ENCODE peak calls at places on chromosomes 13 and 19, in four cellular contexts. I is left ventricle myocardium inferior, R is mesenchymal stem cell, X is heart left ventricle. A is an unnamed sample.

GRCh38 chr13:66977156-66977555 is 253.0 kb downstream of the PCDH9 start:
- DNase-seq in I (no peak), X (no peak), R (no peak), A (no peak)

GRCh38 chr13:109494955-109495354 is 291.4 kb downstream of the IRS2 start:
- DNase-seq in I (no peak), R (peak; percentile 58), X (no peak), A (peak; percentile 81)

GRCh38 chr19:11293468-11294389 is 2.2 kb upstream of the TSPAN16 start:
- DNase-seq in X (peak; percentile 94), I (peak; percentile 97), R (peak; percentile 91), A (peak; percentile 99)

GRCh38 chr13:60627071-60627686 is 230.2 kb downstream of the TDRD3 start:
- DNase-seq in X (no peak), I (no peak), R (peak; percentile 12), A (peak; percentile 58)

GRCh38 chr13:59747529-59747928 is 416.2 kb downstream of the DIAPH3 start:
- DNase-seq in I (no peak), R (no peak), X (no peak), A (no peak)

GRCh38 chr13:94524407-94524806 is 44.9 kb upstream of the DCT start:
- DNase-seq in I (no peak), X (no peak), R (no peak), A (peak; percentile 65)

GRCh38 chr19:54029930-54030490 is 33.7 kb downstream of the VSTM1 start:
- DNase-seq in X (peak; percentile 50), I (peak; percentile 31), R (peak; percentile 55), A (no peak)

GRCh38 chr13:106523566-106523965 is 11.9 kb downstream of the EFNB2 start:
- DNase-seq in I (no peak), X (no peak), R (no peak), A (no peak)

GRCh38 chr13:40799508-40799907 is 10.1 kb downstream of the SLC25A15 start:
- DNase-seq in X (no peak), I (no peak), R (no peak), A (no peak)

GRCh38 chr13:53343345-53343744 is 314.7 kb downstream of the OLFM4 start:
- DNase-seq in R (no peak), X (no peak), I (no peak), A (no peak)

GRCh38 chr13:20193142-20193923 is 595 bp upstream of the GJB2 start:
- DNase-seq in X (no peak), I (no peak), R (no peak), A (peak; percentile 83)

GRCh38 chr13:25292301-25292700 is 5.0 kb upstream of the MTMR6 start:
- DNase-seq in X (no peak), I (no peak), R (peak; percentile 33), A (peak; percentile 35)

GRCh38 chr13:99308481-99309087 is 1.4 kb upstream of the GPR183 start:
- DNase-seq in I (no peak), R (peak; percentile 86), X (no peak), A (no peak)

GRCh38 chr13:93298741-93299140 is 72.1 kb downstream of the GPC6 start:
- DNase-seq in R (peak; percentile 71), I (no peak), X (no peak), A (no peak)

GRCh38 chr19:52992109-52993004 is 21.4 kb upstream of the ERVV-1 start:
- DNase-seq in R (peak; percentile 23), X (peak; percentile 18), I (peak; percentile 18), A (no peak)

GRCh38 chr19:13215572-13216380 is 65.6 kb downstream of the IER2 start:
- DNase-seq in R (no peak), I (no peak), X (no peak), A (peak; percentile 63)

GRCh38 chr13:52924241-52925148 is 76.1 kb upstream of the PCDH8 start:
- DNase-seq in R (no peak), X (no peak), I (no peak), A (no peak)

GRCh38 chr19:48443262-48443661 is 2.5 kb upstream of the GRWD1 start:
- DNase-seq in X (no peak), I (no peak), R (no peak), A (peak; percentile 93)

GRCh38 chr19:29671393-29672076 is 6.3 kb downstream of the PLEKHF1 start:
- DNase-seq in I (peak; percentile 68), X (no peak), R (peak; percentile 43), A (peak; percentile 83)

GRCh38 chr13:40483601-40484000 is 182.8 kb downstream of the FOXO1 start:
- DNase-seq in R (no peak), I (peak; percentile 60), X (peak; percentile 43), A (no peak)

GRCh38 chr19:57280913-57281425 is 684 bp downstream of the ZNF460 start:
- DNase-seq in X (no peak), I (no peak), R (no peak), A (peak; percentile 61)

GRCh38 chr13:62022369-62022768 is 606.7 kb upstream of the PCDH20 start:
- DNase-seq in R (no peak), X (no peak), I (no peak), A (no peak)

GRCh38 chr19:42267644-42268141 is 1.4 kb upstream of the CIC start:
- DNase-seq in X (no peak), I (no peak), R (no peak), A (no peak)

GRCh38 chr13:110382229-110382628 is 75.1 kb downstream of the COL4A2 start:
- DNase-seq in I (no peak), X (no peak), R (peak; percentile 89), A (peak; percentile 87)

GRCh38 chr13:100363874-100364273 is 224.7 kb downstream of the GGACT start:
- DNase-seq in X (no peak), I (no peak), R (peak; percentile 6), A (peak; percentile 35)

GRCh38 chr13:99704390-99704789 is 203.1 kb downstream of the TM9SF2 start:
- DNase-seq in X (no peak), R (no peak), I (no peak), A (no peak)

GRCh38 chr19:10520652-10521318 is 3.5 kb upstream of the S1PR5 start:
- DNase-seq in X (no peak), R (no peak), I (no peak), A (peak; percentile 81)

GRCh38 chr13:22874839-22875238 is 305.9 kb upstream of the SGCG start:
- DNase-seq in R (no peak), X (no peak), I (no peak), A (no peak)

GRCh38 chr13:24076124-24076523 is 84.4 kb upstream of the SPATA13 start:
- DNase-seq in X (no peak), R (no peak), I (no peak), A (no peak)

GRCh38 chr19:33110201-33110910 is 21.6 kb upstream of the WDR88 start:
- DNase-seq in R (no peak), X (no peak), I (no peak), A (peak; percentile 81)

GRCh38 chr19:17220207-17220758 is 5.1 kb downstream of the USE1 start:
- DNase-seq in I (no peak), R (peak; percentile 79), X (no peak), A (peak; percentile 96)

GRCh38 chr19:37007587-37008220 is 70.5 kb upstream of the ZNF420 start:
- DNase-seq in R (no peak), I (peak; percentile 80), X (peak; percentile 74), A (no peak)

GRCh38 chr13:100668408-100668807 is 6.2 kb downstream of the TMTC4 start:
- DNase-seq in I (no peak), R (no peak), X (no peak), A (no peak)

GRCh38 chr13:50561774-50562173 is 281.7 kb downstream of the DLEU7 start:
- DNase-seq in R (no peak), X (no peak), I (no peak), A (no peak)

GRCh38 chr13:109874921-109875454 is 88.6 kb upstream of the IRS2 start:
- DNase-seq in X (no peak), I (no peak), R (peak; percentile 30), A (peak; percentile 85)

GRCh38 chr19:55696301-55697068 is 21.5 kb downstream of the EPN1 start:
- DNase-seq in I (peak; percentile 4), R (no peak), X (no peak), A (peak; percentile 86)

GRCh38 chr19:3148503-3148902 is 12.7 kb downstream of the GNA15 start:
- DNase-seq in X (no peak), I (no peak), R (no peak), A (no peak)
- H3K4me1 ChIP-seq in X (no peaks in the 10 kb centered on the region), I (no peaks in the 10 kb centered on the region), R (no peaks in the 10 kb centered on the region), A (no peaks in the 10 kb centered on the region)

GRCh38 chr19:38059897-38060296 is 152.9 kb downstream of the SIPA1L3 start:
- DNase-seq in I (no peak), R (peak; percentile 41), X (no peak), A (no peak)
- H3K4me1 ChIP-seq in I (peaks cover 4% of the 10 kb centered on the region), R (peaks cover 55% of the 10 kb centered on the region), X (peaks cover 3% of the 10 kb centered on the region), A (peaks cover 10% of the 10 kb centered on the region)

DNA sequence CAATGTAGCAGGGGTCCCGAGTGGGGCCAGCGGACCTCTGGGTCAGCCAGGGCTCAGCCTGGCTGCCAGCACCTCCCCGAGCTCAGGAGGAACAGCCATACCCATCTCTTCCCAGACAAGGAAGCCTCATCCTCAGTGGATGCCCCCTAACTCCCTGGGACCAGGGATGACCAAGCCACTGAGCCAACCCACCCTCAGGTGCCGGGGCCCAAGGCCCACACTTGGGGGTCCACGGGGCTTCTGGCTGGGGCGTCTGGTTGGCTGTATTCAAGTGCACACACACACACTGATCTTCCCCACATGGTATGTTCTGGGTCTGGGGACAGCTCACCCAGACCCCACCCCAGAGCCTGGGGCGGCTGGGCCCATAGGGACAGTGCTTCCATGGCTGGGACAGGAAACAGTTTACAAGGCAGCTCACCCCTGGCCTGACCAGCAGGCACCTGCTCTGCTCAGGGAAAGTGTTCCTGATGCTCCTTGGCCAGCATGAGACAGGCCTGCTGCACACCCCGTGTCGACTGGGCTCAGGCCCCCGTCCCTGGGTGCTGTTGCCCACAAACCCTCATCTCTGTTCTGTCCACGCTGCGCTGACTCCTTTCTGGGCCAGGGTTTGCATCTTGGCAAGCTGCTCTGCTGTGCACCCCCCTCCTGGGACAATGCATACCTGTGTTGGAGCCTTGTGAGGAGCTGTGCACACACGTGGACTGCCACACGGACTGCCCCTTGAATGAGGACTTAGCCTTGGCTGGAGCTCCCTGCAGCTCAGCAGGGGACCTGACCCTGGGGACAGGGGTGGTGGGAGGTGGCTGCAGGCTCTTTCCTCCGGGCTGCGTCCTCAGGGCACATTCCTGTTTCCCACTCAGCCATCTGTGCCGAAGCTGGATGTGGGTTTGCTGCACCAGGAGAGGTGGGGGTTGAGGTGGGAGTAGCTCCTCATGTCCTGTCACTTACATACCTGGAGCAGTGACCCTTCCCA is 7.9 kb downstream of the RAB11B start:
- DNase-seq in I (no peak), X (no peak), R (no peak), A (peak; percentile 59)
- H3K4me1 ChIP-seq in I (peaks cover 56% of the 10 kb centered on the region), X (peaks cover 54% of the 10 kb centered on the region), R (peaks cover 46% of the 10 kb centered on the region), A (peaks cover 9% of the 10 kb centered on the region)

GRCh38 chr13:75364131-75364713 is 117.7 kb downstream of the TBC1D4 start:
- DNase-seq in R (no peak), I (no peak), X (no peak), A (no peak)

GRCh38 chr13:75363371-75363770 is 118.6 kb downstream of the TBC1D4 start:
- DNase-seq in R (no peak), X (no peak), I (no peak), A (no peak)

GRCh38 chr13:75366380-75367280 is 115.3 kb downstream of the TBC1D4 start:
- DNase-seq in X (no peak), I (no peak), R (no peak), A (no peak)

GRCh38 chr13:75368167-75368566 is 113.8 kb downstream of the TBC1D4 start:
- DNase-seq in X (peak; percentile 67), R (peak; percentile 46), I (no peak), A (no peak)

DNA sequence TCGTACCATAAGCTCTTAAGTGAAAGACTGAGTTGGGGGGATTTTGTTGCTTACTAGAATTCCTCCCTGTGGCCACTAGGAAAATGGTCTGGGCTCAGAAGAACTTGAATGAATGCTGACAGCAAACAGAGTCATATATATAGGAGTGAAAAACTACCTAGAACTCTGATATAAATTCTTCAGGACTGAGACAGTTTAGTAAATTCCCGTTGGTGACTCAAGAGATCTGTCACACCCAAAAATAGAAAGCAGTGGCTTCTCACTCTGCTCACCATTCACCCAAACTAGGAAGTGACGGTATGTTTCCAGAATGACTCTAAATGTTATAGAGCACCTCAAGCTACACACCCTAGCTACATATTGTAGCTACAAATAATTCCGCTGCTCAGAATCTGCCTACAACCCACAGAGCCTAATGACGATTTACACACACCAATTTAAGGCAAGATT is 116.2 kb downstream of the TBC1D4 start:
- DNase-seq in R (peak; percentile 86), I (no peak), X (no peak), A (peak; percentile 85)
- H3K4me1 ChIP-seq in R (peaks cover 3% of the 10 kb centered on the region), I (peaks cover 88% of the 10 kb centered on the region), X (peaks cover 66% of the 10 kb centered on the region), A (peaks cover 46% of the 10 kb centered on the region)

A was measured in osteoblast.